ENCODE peak calls at places on chromosome 7, in ten cellular contexts. A is CMK; Q is activated naive CD8-positive, alpha-beta T cell treated with anti-CD3 and anti-CD28 coated beads for 36 hours; V is sciatic nerve; B is stimulated activated naive CD4-positive, alpha-beta T cell; J is stimulated activated CD8-positive, alpha-beta memory T cell treated with anti-CD3 and anti-CD28 coated beads, Interleukin-2, amount 100 ng/mL, for 1 hour; F is A549; Z is body of pancreas; P is H7; X is GM20000. S is an unnamed sample.

GRCh38 chr7:72925546-72926120 is 738 bp downstream of the POM121 start:
- DNase-seq in X (no peak), A (no peak), J (no peak), P (peak), B (no peak), Q (no peak), V (no peak), F (no peak), Z (no peak), S (peak)

GRCh38 chr7:85185355-85186082 is 1.3 kb downstream of the SEMA3D start:
- DNase-seq in B (no peak), F (peak), Z (peak), J (no peak), X (peak), A (no peak), P (peak), V (peak), Q (no peak), S (peak)

GRCh38 chr7:52168085-52168484 is 851.5 kb upstream of the COBL start:
- DNase-seq in Z (no peak), B (no peak), P (peak), J (no peak), V (no peak), A (no peak), Q (no peak), X (no peak), F (peak), S (peak)

GRCh38 chr7:82600601-82601000 is 157.0 kb upstream of the CACNA2D1 start:
- DNase-seq in Z (no peak), Q (no peak), A (no peak), F (peak), J (no peak), X (no peak), V (no peak), P (no peak), B (no peak), S (no peak)

GRCh38 chr7:12067156-12067831 is 143.8 kb upstream of the TMEM106B start:
- DNase-seq in X (peak), J (peak), Z (peak), Q (peak), B (peak), F (peak), P (peak), V (no peak), A (no peak), S (peak)

GRCh38 chr7:3791327-3791726 is 490.3 kb downstream of the SDK1 start:
- DNase-seq in A (no peak), X (no peak), V (no peak), Q (no peak), Z (no peak), J (no peak), F (no peak), B (no peak), P (no peak), S (no peak)

GRCh38 chr7:95927781-95928180 is 155.4 kb downstream of the DYNC1I1 start:
- DNase-seq in B (no peak), Z (peak), Q (no peak), P (no peak), A (no peak), V (no peak), X (no peak), F (no peak), J (no peak), S (no peak)

GRCh38 chr7:80851896-80852476 is 66.9 kb downstream of the SEMA3C start:
- DNase-seq in B (no peak), V (no peak), F (peak), P (no peak), Z (no peak), Q (no peak), A (no peak), J (no peak), X (no peak), S (no peak)

GRCh38 chr7:116271161-116271979 is 61.0 kb downstream of the TES start:
- DNase-seq in Q (no peak), X (no peak), A (no peak), J (no peak), F (peak), Z (no peak), P (no peak), B (no peak), V (no peak), S (no peak)

GRCh38 chr7:129778770-129779601 is 167.5 kb downstream of the NRF1 start:
- DNase-seq in V (no peak), J (no peak), P (peak), F (no peak), Z (peak), X (peak), B (no peak), A (no peak), Q (no peak), S (no peak)

GRCh38 chr7:99248391-99249067 is 24.1 kb upstream of the MYH16 start:
- DNase-seq in J (no peak), X (no peak), A (no peak), F (no peak), V (no peak), Z (no peak), B (no peak), P (no peak), Q (no peak), S (peak)

GRCh38 chr7:13047061-13047460 is 359.6 kb downstream of the ARL4A start:
- DNase-seq in V (no peak), F (no peak), J (no peak), Z (no peak), X (no peak), A (no peak), Q (no peak), P (peak), B (no peak), S (peak)

GRCh38 chr7:55105952-55106351 is 87.1 kb downstream of the EGFR start:
- DNase-seq in V (no peak), A (no peak), X (no peak), F (no peak), B (no peak), J (no peak), P (no peak), Q (no peak), Z (no peak), S (peak)

GRCh38 chr7:134473861-134474291 is 15.0 kb upstream of the AKR1B1 start:
- DNase-seq in A (no peak), J (no peak), F (peak), B (no peak), X (no peak), V (no peak), Z (no peak), P (no peak), Q (no peak), S (no peak)

GRCh38 chr7:8365499-8366110 is 67.8 kb upstream of the NXPH1 start:
- DNase-seq in Q (no peak), P (peak), V (no peak), X (no peak), F (peak), A (no peak), Z (no peak), B (no peak), J (no peak), S (peak)

GRCh38 chr7:127628445-127628844 is 10.5 kb upstream of the PAX4 start:
- DNase-seq in Q (no peak), X (no peak), A (no peak), P (peak), J (no peak), F (no peak), B (no peak), V (no peak), Z (no peak), S (peak)

GRCh38 chr7:91314591-91315323 is 50.5 kb downstream of the FZD1 start:
- DNase-seq in Q (no peak), J (no peak), P (no peak), F (no peak), B (no peak), X (no peak), A (no peak), V (no peak), Z (no peak), S (no peak)

GRCh38 chr7:90973146-90973545 is 291.1 kb upstream of the FZD1 start:
- DNase-seq in A (no peak), J (no peak), X (no peak), Q (no peak), F (peak), Z (no peak), P (no peak), V (no peak), B (no peak), S (no peak)

GRCh38 chr7:77702451-77703219 is 6.4 kb downstream of the RSBN1L start:
- DNase-seq in B (no peak), F (no peak), X (no peak), Z (no peak), V (no peak), P (no peak), J (no peak), Q (no peak), A (no peak), S (no peak)

GRCh38 chr7:17369686-17370426 is 71.4 kb downstream of the AHR start:
- DNase-seq in A (no peak), Z (no peak), F (peak), X (no peak), B (no peak), V (no peak), P (no peak), J (no peak), Q (no peak), S (no peak)

GRCh38 chr7:105336009-105336408 is 52.7 kb downstream of the SRPK2 start:
- DNase-seq in B (no peak), A (no peak), F (no peak), Z (no peak), Q (no peak), P (no peak), V (no peak), X (no peak), J (no peak), S (no peak)

GRCh38 chr7:120724448-120724847 is 133.5 kb downstream of the TSPAN12 start:
- DNase-seq in V (no peak), A (no peak), X (no peak), J (no peak), Z (no peak), F (no peak), P (no peak), B (no peak), Q (no peak), S (peak)

GRCh38 chr7:47293884-47294568 is 287.9 kb downstream of the TNS3 start:
- DNase-seq in X (no peak), P (no peak), A (no peak), B (no peak), J (no peak), F (no peak), Z (peak), V (peak), Q (no peak), S (no peak)